ENCODE peak calls at places on chromosomes 2 and 18, in ten cellular contexts. E, C, Z, G, I, S, B, N, Q and R are unnamed samples.

GRCh38 chr2:189641565-189641964 is 19.7 kb upstream of the ASNSD1 start:
- DNase-seq in S (no peak), E (no peak), G (no peak), B (no peak), C (peak; percentile 66), Q (no peak), N (no peak), Z (no peak), I (no peak), R (no peak)

GRCh38 chr2:43127941-43128561 is 98.4 kb downstream of the ZFP36L2 start:
- DNase-seq in S (no peak), I (no peak), B (no peak), Z (no peak), Q (no peak), E (peak; percentile 72), N (no peak), C (no peak), G (no peak), R (no peak)

GRCh38 chr18:74342416-74343043 is 26.9 kb downstream of the C18orf63 start:
- DNase-seq in B (peak; percentile 54), G (peak; percentile 85), N (no peak), I (peak; percentile 46), E (no peak), S (peak; percentile 43), Z (peak; percentile 63), C (peak; percentile 77), Q (no peak), R (peak; percentile 35)

GRCh38 chr18:26332991-26333390 is 106.7 kb downstream of the TAF4B start:
- DNase-seq in G (no peak), C (no peak), B (no peak), S (no peak), N (no peak), Z (no peak), I (no peak), Q (no peak), E (no peak), R (no peak)

GRCh38 chr2:149012545-149012944 is 26.0 kb upstream of the LYPD6B start:
- DNase-seq in B (no peak), S (no peak), C (no peak), G (no peak), Q (no peak), N (no peak), I (no peak), E (no peak), Z (no peak), R (no peak)

GRCh38 chr18:64276736-64277135 is 127.8 kb upstream of the LINC00305 start:
- DNase-seq in N (no peak), E (no peak), C (no peak), I (no peak), Q (no peak), G (no peak), B (peak; percentile 42), S (no peak), Z (no peak), R (no peak)

GRCh38 chr2:240646061-240646899 is 21.0 kb downstream of the GPR35 start:
- DNase-seq in N (no peak), Q (no peak), S (no peak), B (no peak), I (no peak), C (no peak), G (no peak), Z (no peak), E (peak; percentile 32), R (peak; percentile 37)

GRCh38 chr2:23859983-23860382 is 66.9 kb downstream of the ATAD2B start:
- DNase-seq in S (no peak), N (no peak), Z (no peak), Q (no peak), I (no peak), B (no peak), G (no peak), E (no peak), C (peak; percentile 49), R (no peak)

GRCh38 chr2:37191253-37191652 is 2.8 kb upstream of the SULT6B1 start:
- DNase-seq in C (no peak), S (no peak), E (no peak), N (no peak), G (no peak), Q (no peak), Z (no peak), B (no peak), I (no peak), R (no peak)

GRCh38 chr2:3638456-3638810 is 19.6 kb upstream of the ALLC start:
- DNase-seq in G (no peak), I (no peak), Z (no peak), E (no peak), B (no peak), Q (no peak), S (no peak), N (no peak), C (no peak), R (no peak)

GRCh38 chr2:190641469-190641868 is 7.4 kb upstream of the NAB1 start:
- DNase-seq in I (no peak), C (no peak), Q (no peak), S (no peak), N (no peak), B (no peak), E (no peak), Z (no peak), G (no peak), R (no peak)

GRCh38 chr18:56329536-56329935 is 308.9 kb downstream of the TXNL1 start:
- DNase-seq in G (no peak), Z (no peak), C (no peak), S (no peak), B (no peak), N (no peak), Q (no peak), E (no peak), I (no peak), R (no peak)

GRCh38 chr18:56323673-56324072 is 314.7 kb downstream of the TXNL1 start:
- DNase-seq in I (no peak), Q (no peak), B (no peak), G (no peak), S (no peak), E (no peak), Z (no peak), N (no peak), C (no peak), R (no peak)

GRCh38 chr18:56330381-56331115 is 307.8 kb downstream of the TXNL1 start:
- DNase-seq in B (peak; percentile 3), Q (no peak), Z (no peak), S (no peak), E (no peak), N (no peak), C (no peak), I (no peak), G (no peak), R (no peak)

GRCh38 chr18:56327171-56327885 is 311.1 kb downstream of the TXNL1 start:
- DNase-seq in E (no peak), B (no peak), G (peak; percentile 45), I (no peak), C (peak; percentile 61), Q (no peak), Z (no peak), N (no peak), S (peak; percentile 1), R (no peak)

GRCh38 chr18:56326386-56327072 is 311.9 kb downstream of the TXNL1 start:
- DNase-seq in I (no peak), Q (no peak), G (no peak), N (no peak), E (no peak), S (no peak), Z (no peak), C (no peak), B (no peak), R (no peak)
- TF ChIP-seq CTCF in I (no peak), Q (no peak), G (no peak), N (no peak), E (no peak), S (no peak), Z (no peak), C (no peak), B (no peak), R (no peak)

GRCh38 chr18:79200546-79201268 is 131.5 kb downstream of the ATP9B start:
- DNase-seq in Z (peak; percentile 46), I (no peak), N (peak; percentile 27), Q (no peak), S (no peak), C (peak; percentile 25), G (peak; percentile 11), B (peak; percentile 35), E (peak; percentile 46), R (peak; percentile 69)

GRCh38 chr18:79197531-79197930 is 128.3 kb downstream of the ATP9B start:
- DNase-seq in Q (no peak), N (no peak), C (no peak), S (no peak), I (no peak), Z (no peak), B (no peak), G (no peak), E (no peak), R (no peak)

GRCh38 chr18:79195716-79196683 is 126.8 kb downstream of the ATP9B start:
- DNase-seq in N (no peak), G (no peak), Q (no peak), I (no peak), S (no peak), C (no peak), E (no peak), Z (no peak), B (no peak), R (no peak)

GRCh38 chr18:79203017-79203605 is 133.9 kb downstream of the ATP9B start:
- DNase-seq in N (no peak), I (no peak), B (no peak), Q (no peak), E (no peak), C (peak; percentile 50), Z (no peak), G (no peak), S (no peak), R (no peak)

GRCh38 chr18:79199691-79200374 is 130.6 kb downstream of the ATP9B start:
- DNase-seq in C (peak; percentile 35), E (no peak), G (no peak), B (no peak), Q (no peak), Z (no peak), S (no peak), I (peak; percentile 27), N (no peak), R (no peak)
- TF ChIP-seq CTCF in C (peak; percentile 23), E (no peak), G (no peak), B (no peak), Q (no peak), Z (no peak), S (no peak), I (no peak), N (no peak), R (no peak)

DNA sequence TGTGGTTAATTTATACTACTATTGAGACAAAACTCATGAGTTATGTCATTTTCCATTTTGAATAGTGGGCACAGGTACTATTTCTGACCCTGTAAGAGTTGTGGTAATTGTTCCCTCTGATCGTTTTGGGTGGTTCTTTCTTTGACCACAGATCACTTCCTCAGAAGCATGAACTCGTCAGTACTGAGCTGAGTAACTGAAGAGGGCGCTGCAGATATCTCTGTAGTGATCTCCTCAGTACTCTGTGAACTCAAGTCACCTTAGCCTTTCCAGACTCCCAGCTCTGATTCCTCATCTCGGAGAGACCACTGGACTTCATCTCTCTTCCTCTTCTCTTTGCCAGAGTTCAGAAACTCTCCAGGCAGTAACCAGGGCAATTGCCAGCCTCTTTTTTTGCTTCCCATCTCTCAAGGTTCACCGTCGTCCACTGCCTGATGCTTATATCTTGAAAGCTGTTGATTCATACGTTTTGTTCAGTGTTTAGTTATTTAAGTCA is 9.4 kb upstream of the IL1RL1 start:
- DNase-seq in E (no peak), C (peak; percentile 32), Z (peak; percentile 57), Q (no peak), I (no peak), N (no peak), G (peak; percentile 45), S (no peak), B (peak; percentile 43), R (peak; percentile 45)
- TF ChIP-seq CTCF in E (peak; percentile 42), C (peak; percentile 26), Z (peak; percentile 37), Q (no peak), I (peak; percentile 11), N (no peak), G (peak; percentile 47), S (peak; percentile 22), B (no peak), R (peak; percentile 29)

GRCh38 chr18:5546660-5547059 is 2.9 kb upstream of the EPB41L3 start:
- DNase-seq in S (peak; percentile 56), Z (peak; percentile 8), Q (no peak), C (peak; percentile 62), B (peak; percentile 68), I (no peak), G (peak; percentile 74), N (no peak), E (no peak), R (no peak)
- TF ChIP-seq CTCF in S (peak; percentile 96), Z (no peak), Q (no peak), C (peak; percentile 61), B (peak; percentile 72), I (peak; percentile 61), G (peak; percentile 83), N (peak; percentile 47), E (peak; percentile 87), R (no peak)